ENCODE peak calls at places on chromosomes 12 and 14, in four cellular contexts. B, K, P and O are unnamed samples.

GRCh38 chr12:120659151-120659525 is 18.7 kb downstream of the CABP1 start:
- DNase-seq in B (no peak), K (no peak), P (no peak), O (no peak)

GRCh38 chr14:40309124-40309523 is 876.9 kb upstream of the FBXO33 start:
- DNase-seq in B (no peak), K (no peak), P (no peak), O (no peak)

GRCh38 chr12:77131977-77132490 is 66.7 kb upstream of the E2F7 start:
- DNase-seq in B (no peak), K (no peak), P (no peak), O (no peak)

GRCh38 chr12:26121323-26121740 is 3.5 kb downstream of the BHLHE41 start:
- DNase-seq in B (no peak), K (no peak), P (no peak), O (no peak)

GRCh38 chr12:67772276-67773169 is 124.0 kb downstream of the DYRK2 start:
- DNase-seq in B (peak), K (no peak), P (no peak), O (no peak)

GRCh38 chr12:89245090-89245489 is 107.2 kb downstream of the DUSP6 start:
- DNase-seq in B (no peak), K (no peak), P (no peak), O (no peak)

GRCh38 chr12:7439579-7440505 is 4.1 kb downstream of the CD163L1 start:
- DNase-seq in B (peak), K (no peak), P (no peak), O (no peak)

GRCh38 chr12:128795530-128796361 is 28.0 kb downstream of the SLC15A4 start:
- DNase-seq in B (no peak), K (no peak), P (no peak), O (no peak)

GRCh38 chr12:25503666-25504065 is 49.4 kb downstream of the LMNTD1 start:
- DNase-seq in B (no peak), K (no peak), P (no peak), O (no peak)

GRCh38 chr12:52336641-52337040 is 15.4 kb upstream of the KRT83 start:
- DNase-seq in B (no peak), K (no peak), P (no peak), O (no peak)

GRCh38 chr12:4353785-4354208 is 25.7 kb downstream of the FGF23 start:
- DNase-seq in B (no peak), K (no peak), P (no peak), O (no peak)

GRCh38 chr12:109768901-109769670 is 55.5 kb downstream of the FAM222A start:
- DNase-seq in B (no peak), K (no peak), P (peak), O (no peak)

GRCh38 chr14:96662116-96662901 is 134.9 kb upstream of the VRK1 start:
- DNase-seq in B (no peak), K (no peak), P (no peak), O (no peak)

GRCh38 chr14:96663076-96663475 is 134.1 kb upstream of the VRK1 start:
- DNase-seq in B (no peak), K (no peak), P (no peak), O (no peak)

GRCh38 chr14:96670391-96670790 is 126.8 kb upstream of the VRK1 start:
- DNase-seq in B (no peak), K (no peak), P (no peak), O (no peak)

GRCh38 chr14:96663491-96664067 is 133.6 kb upstream of the VRK1 start:
- DNase-seq in B (no peak), K (no peak), P (no peak), O (no peak)

GRCh38 chr14:96666088-96666487 is 131.1 kb upstream of the VRK1 start:
- DNase-seq in B (no peak), K (no peak), P (no peak), O (no peak)
- TF ChIP-seq CTCF in B (no peak), K (no peak), P (no peak), O (peak)

DNA sequence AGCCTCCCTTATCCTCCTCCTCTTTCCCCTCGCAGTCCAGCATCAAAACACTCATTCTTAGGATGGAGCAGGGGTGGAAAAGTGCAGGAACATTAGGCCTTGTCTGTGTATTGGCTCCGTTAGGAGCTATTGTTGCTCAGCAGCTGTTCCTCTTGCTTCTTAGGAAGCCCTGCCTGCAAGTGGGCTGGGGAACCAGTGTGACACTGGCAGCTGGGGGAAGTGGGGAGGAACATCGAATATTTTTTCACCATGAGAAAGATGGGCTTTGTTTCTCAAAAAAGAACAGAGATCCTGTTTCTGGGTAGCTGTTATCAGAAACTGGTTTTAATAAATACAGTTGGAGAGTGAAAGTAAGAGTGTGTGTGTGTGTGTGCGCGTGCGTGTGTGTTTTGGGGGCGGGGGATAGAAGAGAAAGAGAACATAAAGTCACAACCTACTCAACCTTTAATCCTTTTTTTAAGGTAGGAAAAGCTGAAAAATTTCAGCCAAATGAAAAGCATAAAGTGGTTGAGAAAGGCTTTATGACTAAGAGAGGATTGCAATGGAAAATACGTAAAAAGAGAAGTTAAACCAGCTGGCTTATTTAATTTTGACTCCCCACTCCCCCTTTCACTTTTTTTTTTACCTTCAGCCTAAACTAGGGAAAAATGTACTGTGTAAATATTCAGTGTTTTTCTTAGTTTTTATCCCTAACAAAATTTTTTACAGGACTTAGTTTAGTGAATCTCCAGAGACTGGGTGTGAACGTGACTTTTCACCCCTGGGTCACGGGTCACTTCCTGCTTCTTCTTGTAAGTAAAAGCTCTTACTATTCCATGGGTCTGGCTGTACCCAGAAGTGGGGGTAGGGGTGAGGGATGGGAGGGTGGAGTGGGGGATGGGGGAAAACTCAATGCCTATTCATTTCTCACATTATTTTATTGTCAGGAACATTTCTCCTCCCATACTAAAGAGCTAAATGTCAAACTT is 197.1 kb upstream of the PLEKHG7 start:
- DNase-seq in B (no peak), K (no peak), P (peak), O (no peak)
- H3K4me3 ChIP-seq in B (peak), K (no peak), P (no peak), O (no peak)

GRCh38 chr12:2384029-2384386 is 331.2 kb downstream of the CACNA1C start:
- DNase-seq in B (no peak), K (no peak), P (no peak), O (no peak)

GRCh38 chr12:2383276-2384028 is 330.7 kb downstream of the CACNA1C start:
- DNase-seq in B (no peak), K (peak), P (no peak), O (no peak)

GRCh38 chr12:2386566-2386965 is 333.8 kb downstream of the CACNA1C start:
- DNase-seq in B (no peak), K (no peak), P (no peak), O (no peak)

GRCh38 chr12:2385529-2385928 is 332.7 kb downstream of the CACNA1C start:
- DNase-seq in B (no peak), K (no peak), P (no peak), O (no peak)

GRCh38 chr12:2384533-2385328 is 331.9 kb downstream of the CACNA1C start:
- DNase-seq in B (peak), K (no peak), P (no peak), O (no peak)
- TF ChIP-seq CTCF in B (peak), K (no peak), P (no peak), O (no peak)

GRCh38 chr14:65369560-65369959 is 43.0 kb upstream of the FUT8 start:
- DNase-seq in B (no peak), K (no peak), P (no peak), O (no peak)
- H3K4me3 ChIP-seq in B (no peak), K (no peak), P (no peak), O (no peak)

DNA sequence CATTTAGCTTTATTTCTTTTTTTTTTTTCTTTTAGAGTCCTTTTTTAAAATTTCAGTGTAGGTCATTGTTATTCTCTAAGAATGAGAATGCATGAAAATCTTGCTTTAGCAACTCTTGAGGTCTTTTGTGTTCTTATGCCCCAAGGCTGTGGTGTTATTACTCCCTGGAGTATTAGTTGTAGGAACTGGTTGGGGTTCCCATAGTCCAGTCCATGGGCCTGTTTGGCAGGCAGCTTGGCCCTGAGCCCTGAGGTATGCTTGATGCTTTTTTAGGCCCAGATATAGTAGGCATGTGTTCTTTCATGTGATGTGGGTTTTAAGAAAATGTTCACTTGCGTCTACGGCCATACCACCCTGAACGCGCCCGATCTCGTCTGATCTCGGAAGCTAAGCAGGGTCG is 1.6 kb downstream of the FAM234B start:
- DNase-seq in B (no peak), K (no peak), P (no peak), O (no peak)
- TF ChIP-seq CTCF in B (no peak), K (no peak), P (no peak), O (no peak)

DNA sequence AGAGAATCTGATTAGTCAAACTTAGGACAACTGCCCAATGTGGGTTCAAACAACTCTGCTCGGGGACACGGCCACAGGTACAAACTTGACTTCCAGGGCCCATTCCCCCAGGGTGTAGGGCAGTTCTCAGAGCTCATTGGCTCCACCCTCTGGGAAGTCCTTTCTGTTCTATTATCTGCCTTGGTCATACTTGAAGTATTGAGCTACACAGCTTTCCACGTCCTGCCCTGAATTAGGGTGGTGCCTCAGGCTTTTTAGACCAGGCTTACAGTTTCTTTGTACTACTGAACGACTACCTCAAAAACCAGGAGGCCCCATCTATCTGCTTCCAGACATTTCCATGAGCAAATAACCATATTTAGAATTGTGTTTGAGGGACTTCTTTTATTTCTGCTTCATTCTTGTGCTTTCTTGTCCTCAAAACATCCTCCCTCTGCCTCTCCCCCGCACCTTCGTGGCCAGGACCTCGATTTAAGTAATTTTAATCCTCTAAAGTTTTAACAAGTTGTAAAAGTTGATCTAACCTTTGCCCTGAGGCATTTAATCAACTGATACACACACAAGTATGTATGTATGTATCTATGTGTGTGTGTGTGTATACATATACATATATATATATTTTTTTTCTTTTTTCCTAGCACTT is 281.8 kb upstream of the AMIGO2 start:
- DNase-seq in B (no peak), K (no peak), P (no peak), O (no peak)
- H3K4me3 ChIP-seq in B (no peak), K (no peak), P (no peak), O (no peak)

DNA sequence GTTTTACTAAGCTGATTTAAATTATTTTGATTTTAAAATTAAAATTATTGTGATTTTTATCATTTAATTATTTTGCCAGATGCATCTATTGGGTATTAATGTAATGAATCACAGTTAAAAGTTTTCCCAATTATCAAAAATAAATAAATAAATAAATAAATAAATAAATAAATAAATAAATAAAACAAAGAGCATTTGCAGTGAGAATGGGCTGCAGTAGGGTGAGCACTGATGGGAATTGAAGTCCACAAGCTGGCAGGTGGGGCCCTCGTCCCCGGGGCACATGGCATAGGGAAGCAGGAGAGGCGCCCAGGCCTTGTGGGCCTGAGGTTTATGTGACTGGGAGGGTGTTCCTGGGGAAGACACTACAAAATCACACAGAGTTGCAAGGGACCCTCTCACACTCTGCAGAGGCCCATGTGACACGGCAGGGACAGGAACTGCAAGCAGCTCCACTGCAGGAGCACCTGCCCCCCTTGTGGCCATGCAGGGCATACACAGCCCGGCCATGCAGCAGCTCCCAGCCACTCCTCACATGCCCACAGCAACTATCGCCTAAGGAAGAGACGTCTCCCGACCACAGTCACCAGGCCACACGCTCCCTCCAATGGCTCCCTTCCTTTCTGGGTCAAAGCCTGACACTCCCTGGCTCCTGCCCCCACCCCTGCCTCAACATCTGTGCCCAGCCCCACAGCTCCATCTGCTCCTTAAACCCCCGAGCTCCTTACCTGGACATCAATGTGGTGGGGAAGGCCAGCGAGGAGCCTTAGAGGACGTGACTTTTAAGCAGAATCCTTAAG is 256.3 kb upstream of the SFSWAP start:
- DNase-seq in B (no peak), K (no peak), P (peak), O (no peak)
- TF ChIP-seq CTCF in B (no peak), K (peak), P (peak), O (peak)